ENCODE peak calls at places on chromosomes 5 and 9, in seven cellular contexts. T, U, F, O, X, V and Z are unnamed samples.
A peak's percentile ranks its signal among the peaks of the same experiment; 100 is the strongest.

GRCh38 chr5:82820958-82821880 is 256.0 kb downstream of the TMEM167A start:
- ATAC-seq in U (no peak), T (no peak), F (no peak), X (no peak), V (no peak), O (no peak), Z (no peak)

GRCh38 chr5:39639618-39640078 is 214.9 kb upstream of the DAB2 start:
- ATAC-seq in U (peak; percentile 35), F (no peak), O (no peak), V (no peak), T (no peak), X (no peak), Z (no peak)

GRCh38 chr5:169914766-169915165 is 65.5 kb downstream of the INSYN2B start:
- ATAC-seq in V (no peak), X (no peak), O (no peak), U (no peak), F (no peak), T (no peak), Z (no peak)

GRCh38 chr9:129008469-129008965 is 19.6 kb downstream of the SH3GLB2 start:
- ATAC-seq in O (no peak), U (no peak), F (no peak), T (no peak), V (no peak), X (no peak), Z (no peak)

GRCh38 chr5:87906962-87907361 is 361.7 kb downstream of the TMEM161B start:
- ATAC-seq in V (no peak), T (no peak), X (no peak), O (no peak), U (no peak), F (no peak), Z (no peak)

GRCh38 chr5:10418654-10419345 is 22.9 kb upstream of the ROPN1L start:
- ATAC-seq in V (no peak), X (no peak), O (peak; percentile 15), U (no peak), T (no peak), F (no peak), Z (no peak)

GRCh38 chr9:124950050-124950718 is 9.3 kb upstream of the GOLGA1 start:
- ATAC-seq in T (no peak), U (peak; percentile 91), X (no peak), F (no peak), O (no peak), V (no peak), Z (no peak)

GRCh38 chr9:34343605-34344004 is 14.2 kb downstream of the NUDT2 start:
- ATAC-seq in O (peak; percentile 80), T (no peak), F (peak; percentile 89), V (no peak), U (no peak), X (no peak), Z (peak; percentile 16)

GRCh38 chr5:176846335-176847140 is 36.2 kb downstream of the UNC5A start:
- ATAC-seq in T (no peak), U (peak; percentile 80), F (no peak), X (peak; percentile 77), V (no peak), O (no peak), Z (no peak)

GRCh38 chr9:126975327-126976059 is 60.9 kb downstream of the RALGPS1 start:
- ATAC-seq in U (no peak), O (no peak), T (no peak), F (no peak), V (peak; percentile 61), X (no peak), Z (no peak)

GRCh38 chr9:35547889-35548418 is 57.1 kb upstream of the TESK1 start:
- ATAC-seq in X (no peak), V (peak; percentile 6), U (no peak), T (no peak), O (peak; percentile 15), F (no peak), Z (peak; percentile 8)

GRCh38 chr5:54177058-54177457 is 133.3 kb downstream of the ARL15 start:
- ATAC-seq in U (no peak), T (no peak), V (no peak), O (no peak), X (no peak), F (no peak), Z (no peak)

GRCh38 chr9:13705913-13706312 is 426.4 kb upstream of the MPDZ start:
- ATAC-seq in V (peak; percentile 94), O (peak; percentile 45), T (no peak), F (peak; percentile 100), U (no peak), X (no peak), Z (peak; percentile 94)

GRCh38 chr9:28866951-28867350 is 1293.7 kb upstream of the C9orf72 start:
- ATAC-seq in T (no peak), X (no peak), F (no peak), V (no peak), U (no peak), O (no peak), Z (no peak)

GRCh38 chr5:74394924-74395880 is 245.3 kb downstream of the ENC1 start:
- ATAC-seq in X (no peak), T (no peak), F (peak; percentile 51), V (peak; percentile 52), O (peak; percentile 22), U (peak; percentile 81), Z (peak; percentile 76)

GRCh38 chr9:134325096-134325812 is 1.0 kb upstream of the RXRA start:
- ATAC-seq in T (peak; percentile 9), F (peak; percentile 13), V (no peak), U (no peak), X (peak; percentile 36), O (peak; percentile 39), Z (peak; percentile 17)

GRCh38 chr9:134324359-134325095 is 1.7 kb upstream of the RXRA start:
- ATAC-seq in F (no peak), U (no peak), T (no peak), X (no peak), O (no peak), V (no peak), Z (no peak)

GRCh38 chr9:134321957-134322741 is 4.1 kb upstream of the RXRA start:
- ATAC-seq in F (no peak), X (no peak), V (no peak), U (no peak), O (no peak), T (no peak), Z (no peak)

GRCh38 chr9:134322781-134323241 is 3.4 kb upstream of the RXRA start:
- ATAC-seq in O (no peak), U (no peak), X (no peak), T (no peak), V (no peak), F (no peak), Z (no peak)

GRCh38 chr9:134323741-134324358 is 2.4 kb upstream of the RXRA start:
- ATAC-seq in F (no peak), V (peak; percentile 31), U (no peak), X (peak; percentile 21), T (no peak), O (no peak), Z (no peak)
- H3K4me3 ChIP-seq in F (no peak overlapping the region), V (no peak overlapping the region), U (no peak overlapping the region), X (no peak overlapping the region), T (no peak overlapping the region), O (no peak overlapping the region), Z (no peak overlapping the region)

GRCh38 chr5:163758283-163758711 is 252.9 kb downstream of the MAT2B start:
- ATAC-seq in U (no peak), V (no peak), O (no peak), F (no peak), T (no peak), X (no peak), Z (no peak)

GRCh38 chr5:163757344-163757743 is 251.9 kb downstream of the MAT2B start:
- ATAC-seq in V (no peak), X (no peak), T (no peak), O (no peak), U (no peak), F (no peak), Z (no peak)

GRCh38 chr5:163756170-163756569 is 250.8 kb downstream of the MAT2B start:
- ATAC-seq in T (no peak), V (no peak), U (no peak), O (no peak), F (no peak), X (no peak), Z (no peak)

GRCh38 chr5:163760498-163760897 is 255.1 kb downstream of the MAT2B start:
- ATAC-seq in V (no peak), T (no peak), O (peak; percentile 59), F (no peak), U (no peak), X (no peak), Z (no peak)

DNA sequence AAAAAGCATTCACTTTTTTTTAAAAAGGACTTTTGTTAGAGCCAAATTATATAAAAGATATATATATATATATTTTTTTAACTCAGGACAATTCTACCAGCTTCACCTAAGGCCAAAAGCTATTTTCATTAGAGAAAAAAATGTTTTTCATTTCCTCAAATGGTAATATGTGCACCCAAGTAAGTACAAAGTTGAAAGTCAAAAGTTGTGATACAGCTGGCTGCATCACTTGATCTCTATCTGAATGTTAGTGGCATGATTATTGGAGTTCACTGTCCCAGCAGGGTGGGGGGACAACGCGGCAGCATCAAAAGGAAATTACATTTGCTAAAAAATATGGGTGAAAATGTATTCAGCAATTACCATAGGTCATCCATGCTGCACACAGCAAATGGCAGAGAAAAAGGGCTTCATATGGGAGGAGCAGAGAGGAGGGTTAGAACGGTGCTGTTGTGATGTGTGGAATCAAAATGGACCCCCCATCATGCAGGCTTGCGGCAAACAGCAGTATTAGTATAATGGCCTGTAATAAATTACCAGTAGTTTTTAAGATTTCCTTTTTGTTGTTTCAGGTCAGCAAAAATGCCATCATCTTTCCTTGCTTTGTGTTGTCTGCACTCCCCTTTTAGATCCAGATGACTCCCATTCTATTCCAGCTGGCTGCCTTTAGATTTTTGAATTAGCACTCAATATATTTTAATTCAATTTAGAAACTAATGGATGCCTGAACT is 253.7 kb downstream of the MAT2B start:
- ATAC-seq in T (no peak), V (no peak), U (no peak), F (no peak), O (no peak), X (no peak), Z (no peak)
- TF ChIP-seq POLR2A in T (no peak), V (no peak), U (no peak), F (no peak), O (no peak), X (no peak), Z (no peak)

DNA sequence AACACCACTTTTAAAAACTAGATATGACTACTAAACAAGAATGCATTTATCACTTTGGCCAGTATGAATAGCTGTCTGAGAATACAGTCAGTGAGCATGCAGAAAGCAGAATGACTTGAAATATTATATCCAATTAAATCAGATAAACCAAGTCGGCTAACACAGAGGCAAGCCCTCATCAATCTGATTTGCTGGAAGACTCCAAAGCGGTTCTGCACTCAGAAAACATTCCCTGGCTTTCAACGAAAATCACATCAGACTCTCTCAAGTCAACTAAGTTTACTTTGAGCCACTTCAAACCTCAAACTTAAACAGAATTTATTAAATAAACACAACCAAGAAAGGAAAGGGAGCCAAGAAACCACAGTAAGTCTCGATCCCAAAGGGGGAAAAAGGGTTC is 1.4 kb downstream of the MYO10 start:
- ATAC-seq in X (no peak), U (no peak), V (no peak), T (no peak), F (no peak), O (no peak), Z (no peak)
- H3K4me1 ChIP-seq in X (no peaks in the 10 kb centered on the region), U (peaks cover 18% of the 10 kb centered on the region), V (peaks cover 17% of the 10 kb centered on the region), T (peaks cover 41% of the 10 kb centered on the region), F (peaks cover 10% of the 10 kb centered on the region), O (peaks cover 46% of the 10 kb centered on the region), Z (peaks cover 33% of the 10 kb centered on the region)

DNA sequence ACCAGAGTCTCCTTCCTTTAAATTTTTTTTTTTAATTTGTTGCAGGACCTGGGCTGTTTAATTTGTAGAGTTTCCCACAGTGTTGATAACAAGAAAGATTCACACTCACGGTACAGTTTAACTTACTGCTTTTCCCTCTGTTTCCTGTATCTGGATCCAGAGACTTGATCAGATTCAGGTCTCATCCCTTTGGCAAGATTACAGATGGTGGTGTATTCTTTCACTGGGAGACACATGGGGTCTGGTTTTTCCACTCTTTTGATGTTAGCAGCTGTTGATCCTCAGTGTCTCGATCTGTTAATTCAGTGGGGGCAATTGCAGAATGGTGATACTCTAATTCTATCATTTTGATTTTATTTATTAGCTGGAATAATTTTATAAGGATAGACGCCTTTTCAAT is 75.4 kb upstream of the TNFAIP8 start:
- ATAC-seq in T (no peak), O (no peak), X (no peak), F (no peak), V (no peak), U (no peak), Z (no peak)
- H3K4me3 ChIP-seq in T (no peak overlapping the region), O (no peak overlapping the region), X (no peak overlapping the region), F (no peak overlapping the region), V (no peak overlapping the region), U (no peak overlapping the region), Z (no peak overlapping the region)